ENCODE peak calls at places on chromosomes 1 and 21, in ten cellular contexts. H is retina, P is T-helper 2 cell, F is NCI-H510A, M is fibroblast of pulmonary artery, Y is astrocyte of the cerebellum, U is tibial artery, T is small intestine, J is ureter, R is GM23248. C is an unnamed sample.

GRCh38 chr1:111602974-111603373 is 16.6 kb upstream of the RAP1A start:
- DNase-seq in U (no peak), J (no peak), M (no peak), R (no peak), Y (no peak), T (no peak), P (peak; percentile 80), H (no peak), F (no peak), C (no peak)

GRCh38 chr1:114490235-114490634 is 20.8 kb downstream of the TRIM33 start:
- DNase-seq in T (peak; percentile 25), J (no peak), U (no peak), P (peak; percentile 63), M (peak; percentile 17), Y (no peak), R (peak; percentile 21), H (no peak), F (no peak), C (no peak)

GRCh38 chr1:6625579-6626149 is 996 bp downstream of the THAP3 start:
- DNase-seq in M (peak; percentile 60), R (peak; percentile 86), U (no peak), Y (no peak), F (no peak), H (peak; percentile 72), P (peak; percentile 43), J (no peak), T (peak; percentile 46), C (peak; percentile 26)

GRCh38 chr1:164772635-164773034 is 213.7 kb downstream of the PBX1 start:
- DNase-seq in T (peak; percentile 83), J (peak; percentile 78), H (no peak), P (peak; percentile 38), F (peak; percentile 53), M (peak; percentile 84), Y (peak; percentile 60), U (peak; percentile 79), R (peak; percentile 98), C (peak; percentile 65)

GRCh38 chr1:43493661-43494450 is 36.8 kb upstream of the PTPRF start:
- DNase-seq in F (no peak), M (no peak), T (no peak), P (no peak), U (no peak), Y (no peak), H (peak; percentile 36), J (no peak), R (no peak), C (no peak)

GRCh38 chr1:59290173-59290954 is 6.5 kb upstream of the FGGY start:
- DNase-seq in H (no peak), U (no peak), Y (no peak), M (peak; percentile 64), R (peak; percentile 41), F (peak; percentile 37), T (peak; percentile 54), P (peak; percentile 45), J (no peak), C (peak; percentile 86)

GRCh38 chr1:3695326-3696217 is 43.3 kb downstream of the TP73 start:
- DNase-seq in P (no peak), T (peak; percentile 26), J (no peak), U (no peak), R (peak; percentile 69), M (peak; percentile 28), F (no peak), H (peak; percentile 74), Y (no peak), C (peak; percentile 34)

GRCh38 chr1:211591980-211592493 is 13.1 kb upstream of the SLC30A1 start:
- DNase-seq in J (no peak), T (no peak), U (no peak), Y (peak; percentile 70), P (no peak), F (no peak), M (peak; percentile 89), H (no peak), R (peak; percentile 94), C (no peak)

GRCh38 chr1:78667939-78668338 is 18.3 kb downstream of the IFI44 start:
- DNase-seq in T (no peak), J (no peak), F (no peak), U (no peak), M (no peak), H (no peak), R (no peak), Y (no peak), P (no peak), C (no peak)

GRCh38 chr1:202967684-202968281 is 726 bp upstream of the CYB5R1 start:
- DNase-seq in M (no peak), H (no peak), R (peak; percentile 33), T (peak; percentile 27), F (no peak), Y (no peak), U (no peak), J (no peak), P (peak; percentile 55), C (peak; percentile 9)

GRCh38 chr1:9249534-9250335 is 15.2 kb downstream of the H6PD start:
- DNase-seq in F (peak; percentile 70), M (peak; percentile 74), T (peak; percentile 83), U (no peak), P (peak; percentile 51), J (no peak), R (peak; percentile 71), H (no peak), Y (no peak), C (no peak)

GRCh38 chr1:245512181-245512888 is 357.6 kb downstream of the KIF26B start:
- DNase-seq in M (no peak), P (no peak), T (no peak), F (no peak), R (peak; percentile 33), J (no peak), H (no peak), U (no peak), Y (no peak), C (no peak)

GRCh38 chr1:153288634-153289275 is 24.0 kb downstream of the PGLYRP3 start:
- DNase-seq in M (no peak), F (no peak), H (no peak), Y (no peak), J (peak; percentile 54), U (no peak), P (peak; percentile 22), R (peak; percentile 15), T (peak; percentile 20), C (peak; percentile 48)

GRCh38 chr1:153355445-153356071 is 2.1 kb upstream of the S100A9 start:
- DNase-seq in J (no peak), U (peak; percentile 73), F (no peak), Y (no peak), P (peak; percentile 61), M (peak; percentile 76), R (peak; percentile 87), H (no peak), T (peak; percentile 56), C (peak; percentile 50)

GRCh38 chr1:234476172-234476571 is 2.8 kb downstream of the TARBP1 start:
- DNase-seq in R (no peak), M (no peak), U (no peak), T (no peak), F (no peak), Y (no peak), H (no peak), P (no peak), J (no peak), C (no peak)

GRCh38 chr1:30008998-30009657 is 714.3 kb downstream of the MATN1 start:
- DNase-seq in T (peak; percentile 26), P (no peak), M (no peak), Y (no peak), F (no peak), U (peak; percentile 44), J (no peak), H (no peak), R (no peak), C (peak; percentile 38)

GRCh38 chr21:35840197-35840799 is 220.0 kb downstream of the SETD4 start:
- DNase-seq in R (peak; percentile 83), H (peak; percentile 33), U (no peak), J (peak; percentile 58), M (peak; percentile 94), T (peak; percentile 73), P (peak; percentile 72), Y (peak; percentile 88), F (peak; percentile 9), C (peak; percentile 60)

GRCh38 chr1:224368409-224368808 is 11.7 kb downstream of the CNIH4 start:
- DNase-seq in T (no peak), H (no peak), J (no peak), M (no peak), U (no peak), R (peak; percentile 11), Y (no peak), F (no peak), P (peak; percentile 62), C (no peak)

C was measured in HT-29.